ENCODE peak calls at places on chromosomes 13 and 19, in six cellular contexts. U is H9; V is LHCN-M2; C is NCI-H1105 treated with DMSO at 0.1 percent for 48 hours; O is stimulated activated CD4-positive, alpha-beta T cell treated with anti-CD3 and anti-CD28 coated beads, Interleukin-1b, Interleukin-23, amount 100 ng/mL, for 24 hours; H is putamen. N is an unnamed sample.
A peak's percentile ranks its signal among the peaks of the same experiment; 100 is the strongest.

GRCh38 chr13:98089826-98090225 is 53.1 kb upstream of the FARP1 start:
- DNase-seq in U (no peak), V (no peak), H (no peak), O (no peak), C (no peak), N (no peak)

GRCh38 chr13:65378943-65379519 is 1851.1 kb downstream of the PCDH9 start:
- DNase-seq in C (peak; percentile 47), V (peak; percentile 13), U (no peak), O (no peak), H (no peak), N (no peak)

GRCh38 chr13:86383151-86383550 is 583.9 kb upstream of the SLITRK6 start:
- DNase-seq in C (peak; percentile 32), V (no peak), H (no peak), O (no peak), U (no peak), N (peak; percentile 59)

GRCh38 chr13:22866221-22866620 is 314.6 kb upstream of the SGCG start:
- DNase-seq in U (no peak), C (no peak), V (no peak), H (no peak), O (no peak), N (no peak)

GRCh38 chr19:22634450-22634827 is 315 bp downstream of the ZNF492 start:
- DNase-seq in O (no peak), U (no peak), C (no peak), H (no peak), V (no peak), N (no peak)

GRCh38 chr19:54164369-54165068 is 5.0 kb upstream of the LENG1 start:
- DNase-seq in U (peak; percentile 96), H (no peak), O (peak; percentile 14), V (no peak), C (no peak), N (peak; percentile 82)

GRCh38 chr19:54190503-54190941 is 586 bp upstream of the TSEN34 start:
- DNase-seq in C (peak; percentile 99), U (peak; percentile 98), O (peak; percentile 99), H (peak; percentile 100), V (peak; percentile 99), N (peak; percentile 100)

GRCh38 chr19:34184880-34185491 is 12.7 kb downstream of the LSM14A start:
- DNase-seq in C (no peak), V (no peak), U (no peak), O (no peak), H (no peak), N (no peak)

GRCh38 chr13:89034015-89034414 is 1362.8 kb downstream of the SLITRK5 start:
- DNase-seq in V (no peak), O (no peak), H (no peak), C (no peak), U (no peak), N (no peak)

GRCh38 chr13:31930901-31931522 is 100.6 kb upstream of the FRY start:
- DNase-seq in H (no peak), U (no peak), O (no peak), C (no peak), V (no peak), N (no peak)